ENCODE peak calls at places on chromosomes 4 and X, in nine cellular contexts. Y is fibroblast of lung, V is MM.1S, C is PC-3, L is hepatocyte, E is H9, X is GM23248, O is GM12878, R is GM23338. A is an unnamed sample.
A peak's percentile ranks its signal among the peaks of the same experiment; 100 is the strongest.

GRCh38 chrX:51520393-51520792 is 24.0 kb upstream of the NUDT11 start:
- DNase-seq in X (no peak), O (no peak), E (no peak), V (no peak), C (no peak), Y (no peak), R (no peak), L (no peak), A (no peak)

GRCh38 chrX:120125444-120125843 is 9.7 kb upstream of the RHOXF1 start:
- DNase-seq in R (no peak), E (no peak), C (no peak), V (no peak), X (no peak), O (no peak), Y (peak; percentile 8), L (no peak), A (no peak)

GRCh38 chr4:163482197-163482596 is 8.6 kb upstream of the TKTL2 start:
- DNase-seq in O (no peak), L (no peak), E (no peak), Y (no peak), C (no peak), R (no peak), V (peak; percentile 10), X (no peak), A (no peak)

GRCh38 chrX:337331-337831 is 18.8 kb upstream of the GTPBP6 start:
- DNase-seq in R (no peak), E (no peak), O (no peak), X (no peak), C (no peak), Y (no peak), V (no peak), L (no peak), A (no peak)

GRCh38 chrX:38820751-38821150 is 19.5 kb downstream of the MID1IP1 start:
- DNase-seq in L (no peak), Y (no peak), O (no peak), R (no peak), V (no peak), C (peak; percentile 75), E (no peak), X (peak; percentile 19), A (no peak)

GRCh38 chr4:113169368-113169767 is 119.9 kb downstream of the ANK2 start:
- DNase-seq in C (peak; percentile 6), R (peak; percentile 86), E (peak; percentile 41), Y (no peak), X (no peak), O (no peak), V (no peak), L (no peak), A (no peak)

GRCh38 chr4:55183926-55184599 is 58.7 kb upstream of the KDR start:
- DNase-seq in C (peak; percentile 97), X (peak; percentile 94), V (no peak), E (peak; percentile 71), O (no peak), R (peak; percentile 69), Y (peak; percentile 92), L (peak; percentile 70), A (peak; percentile 97)

GRCh38 chrX:15146515-15146914 is 123.4 kb downstream of the ASB9 start:
- DNase-seq in X (peak; percentile 17), V (no peak), O (no peak), Y (peak; percentile 5), R (peak; percentile 50), E (peak; percentile 35), L (peak; percentile 8), C (peak; percentile 58), A (no peak)

DNA sequence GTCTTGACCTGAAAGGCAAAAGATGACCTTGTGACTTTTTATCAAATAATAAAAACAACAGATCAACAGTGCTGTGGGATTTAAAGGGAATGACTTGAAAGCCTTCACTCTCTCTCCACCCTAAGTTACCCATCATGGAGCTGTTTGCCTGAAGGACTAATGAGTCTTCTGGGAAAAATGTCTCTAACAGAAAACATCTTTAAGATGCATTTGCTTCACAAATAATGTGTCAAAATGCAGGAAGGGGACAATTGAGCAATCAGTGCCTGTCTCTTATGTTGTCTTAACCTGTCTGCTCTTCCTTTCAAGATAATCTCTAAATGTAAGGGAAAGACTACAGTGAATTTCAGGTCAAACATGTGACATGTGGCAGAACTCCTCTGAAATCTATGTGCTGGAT is 766.6 kb downstream of the PDHA2 start:
- DNase-seq in L (no peak), R (no peak), Y (no peak), E (no peak), X (no peak), O (no peak), C (no peak), V (no peak), A (no peak)
- H4K20me1 ChIP-seq in L (no peaks in the 10 kb centered on the region), R (no peaks in the 10 kb centered on the region), Y (no peaks in the 10 kb centered on the region), E (no peaks in the 10 kb centered on the region), X (no peaks in the 10 kb centered on the region), O (no peaks in the 10 kb centered on the region), C (no peaks in the 10 kb centered on the region), V (no peaks in the 10 kb centered on the region), A (no peaks in the 10 kb centered on the region)

GRCh38 chr4:1703880-1704279 is 8.2 kb downstream of the SLBP start:
- DNase-seq in X (no peak), Y (no peak), O (no peak), C (no peak), R (no peak), L (no peak), V (no peak), E (no peak), A (no peak)

GRCh38 chr4:1705732-1706131 is 6.4 kb downstream of the SLBP start:
- DNase-seq in L (no peak), O (no peak), E (no peak), Y (no peak), V (no peak), R (no peak), X (no peak), C (no peak), A (no peak)

GRCh38 chr4:1711055-1711905 is 839 bp downstream of the SLBP start:
- DNase-seq in O (no peak), R (peak; percentile 55), X (peak; percentile 83), C (peak; percentile 5), L (peak; percentile 71), V (peak; percentile 31), E (peak; percentile 48), Y (peak; percentile 55), A (peak; percentile 56)

GRCh38 chr4:1708581-1708980 is 3.5 kb downstream of the SLBP start:
- DNase-seq in R (no peak), E (no peak), X (no peak), C (no peak), L (no peak), O (no peak), V (no peak), Y (no peak), A (no peak)

DNA sequence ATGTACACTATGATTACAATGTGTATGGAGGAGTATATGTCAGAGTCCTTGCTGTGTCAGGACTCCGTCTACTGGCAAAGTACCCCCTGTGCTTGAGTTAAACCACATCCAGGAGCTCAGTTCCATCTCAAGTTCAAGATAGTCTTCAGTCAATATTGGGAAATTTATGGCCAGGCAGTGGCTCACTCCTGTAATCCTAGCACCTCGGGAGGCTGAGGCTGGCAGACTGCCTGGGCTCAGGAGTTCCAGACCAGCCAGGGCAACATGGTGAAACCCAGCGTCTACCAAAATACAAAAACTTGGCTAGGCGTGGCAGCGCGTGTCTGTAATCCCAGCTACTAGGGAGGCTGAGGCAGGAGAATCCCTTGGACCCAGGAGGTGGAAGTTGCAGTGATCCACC is 5.8 kb downstream of the SLBP start:
- DNase-seq in X (no peak), O (no peak), E (no peak), Y (no peak), R (no peak), C (no peak), L (no peak), V (no peak), A (no peak)
- H4K20me1 ChIP-seq in X (peaks cover 5% of the 10 kb centered on the region), O (no peaks in the 10 kb centered on the region), E (peaks cover 2% of the 10 kb centered on the region), Y (no peaks in the 10 kb centered on the region), R (peaks cover 41% of the 10 kb centered on the region), C (peaks cover 50% of the 10 kb centered on the region), L (peaks cover 50% of the 10 kb centered on the region), V (peaks cover 74% of the 10 kb centered on the region), A (peaks cover 5% of the 10 kb centered on the region)

DNA sequence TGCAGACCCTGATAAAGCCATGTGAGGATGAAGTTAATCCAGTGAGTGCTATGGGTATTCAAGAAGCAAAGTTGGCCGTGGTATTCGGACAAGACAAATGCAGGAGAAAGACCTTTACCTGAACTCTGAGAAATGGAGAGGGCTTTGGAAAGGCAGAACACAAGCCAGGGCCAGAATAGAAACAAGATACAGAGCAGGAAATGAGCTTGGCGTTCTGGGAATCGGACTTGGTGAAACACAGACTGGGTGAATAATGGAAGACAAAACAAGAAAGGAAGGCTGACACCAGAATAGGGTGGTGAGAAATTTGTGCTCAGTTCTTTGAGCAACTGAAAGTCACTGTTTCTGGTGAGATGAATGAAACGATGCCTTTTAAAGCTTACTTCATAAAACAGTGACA is 83.3 kb downstream of the VEGFC start:
- DNase-seq in C (no peak), R (no peak), Y (no peak), L (no peak), O (no peak), V (no peak), E (no peak), X (no peak), A (no peak)
- H4K20me1 ChIP-seq in C (no peaks in the 10 kb centered on the region), R (no peaks in the 10 kb centered on the region), Y (no peaks in the 10 kb centered on the region), L (no peaks in the 10 kb centered on the region), O (no peaks in the 10 kb centered on the region), V (no peaks in the 10 kb centered on the region), E (no peaks in the 10 kb centered on the region), X (no peaks in the 10 kb centered on the region), A (no peaks in the 10 kb centered on the region)

GRCh38 chrX:44903842-44904530 is 31.0 kb downstream of the KDM6A start:
- DNase-seq in V (peak; percentile 19), X (peak; percentile 3), O (no peak), R (no peak), C (no peak), E (no peak), Y (no peak), L (no peak), A (no peak)
- H4K20me1 ChIP-seq in V (peaks cover 13% of the 10 kb centered on the region), X (no peaks in the 10 kb centered on the region), O (no peaks in the 10 kb centered on the region), R (peaks cover 7% of the 10 kb centered on the region), C (peaks cover 36% of the 10 kb centered on the region), E (no peaks in the 10 kb centered on the region), Y (no peaks in the 10 kb centered on the region), L (peaks cover 72% of the 10 kb centered on the region), A (no peaks in the 10 kb centered on the region)

A was measured in mammary epithelial cell.